ENCODE peak calls at places on chromosomes 5 and 9, in nine cellular contexts. N, T, H, P, W, A, R, G and B are unnamed samples.

GRCh38 chr9:129070670-129071525 is 10.0 kb upstream of the DOLPP1 start:
- DNase-seq in N (no peak), T (no peak), H (no peak), P (no peak), W (no peak), A (no peak), R (no peak), G (no peak), B (no peak)

GRCh38 chr5:15948225-15948624 is 231.4 kb downstream of the MARCHF11 start:
- DNase-seq in N (no peak), T (no peak), H (no peak), P (no peak), W (no peak), A (peak; percentile 8), R (no peak), G (no peak), B (no peak)

GRCh38 chr9:136095495-136096058 is 488 bp upstream of the NACC2 start:
- DNase-seq in N (no peak), T (no peak), H (no peak), P (no peak), W (no peak), A (peak; percentile 31), R (peak; percentile 21), G (no peak), B (peak; percentile 64)

GRCh38 chr9:95242613-95243012 is 74.9 kb downstream of the FANCC start:
- DNase-seq in N (no peak), T (no peak), H (no peak), P (no peak), W (no peak), A (no peak), R (no peak), G (no peak), B (no peak)

GRCh38 chr5:38642194-38642987 is 85.9 kb upstream of the LIFR start:
- DNase-seq in N (no peak), T (no peak), H (no peak), P (no peak), W (no peak), A (no peak), R (no peak), G (no peak), B (peak; percentile 2)

GRCh38 chr5:142474426-142474825 is 149.6 kb upstream of the SPRY4 start:
- DNase-seq in N (no peak), T (no peak), H (peak; percentile 68), P (no peak), W (no peak), A (no peak), R (peak; percentile 48), G (no peak), B (no peak)

GRCh38 chr9:32828861-32829260 is 45.5 kb downstream of the TMEM215 start:
- DNase-seq in N (no peak), T (no peak), H (no peak), P (no peak), W (no peak), A (no peak), R (no peak), G (no peak), B (no peak)

GRCh38 chr9:16429671-16430070 is 440.8 kb downstream of the BNC2 start:
- DNase-seq in N (no peak), T (no peak), H (no peak), P (no peak), W (no peak), A (no peak), R (no peak), G (no peak), B (no peak)

GRCh38 chr5:171481791-171482536 is 62.5 kb downstream of the FGF18 start:
- DNase-seq in N (no peak), T (no peak), H (no peak), P (no peak), W (no peak), A (no peak), R (no peak), G (no peak), B (no peak)

GRCh38 chr5:56615750-56616149 is 199.6 kb upstream of the MAP3K1 start:
- DNase-seq in N (no peak), T (no peak), H (no peak), P (no peak), W (no peak), A (peak; percentile 21), R (no peak), G (no peak), B (no peak)

GRCh38 chr5:155316310-155316709 is 302.8 kb downstream of the KIF4B start:
- DNase-seq in N (no peak), T (no peak), H (no peak), P (no peak), W (no peak), A (no peak), R (no peak), G (no peak), B (no peak)

GRCh38 chr9:123234853-123235252 is 33.5 kb downstream of the STRBP start:
- DNase-seq in N (no peak), T (no peak), H (no peak), P (no peak), W (no peak), A (no peak), R (no peak), G (no peak), B (no peak)

GRCh38 chr5:100546041-100546440 is 10.9 kb downstream of the FAM174A start:
- DNase-seq in N (no peak), T (no peak), H (no peak), P (no peak), W (no peak), A (no peak), R (no peak), G (no peak), B (no peak)

GRCh38 chr9:120779227-120779626 is 14.0 kb downstream of the FBXW2 start:
- DNase-seq in N (no peak), T (no peak), H (no peak), P (no peak), W (no peak), A (no peak), R (no peak), G (no peak), B (no peak)

GRCh38 chr5:174239718-174240117 is 194.2 kb downstream of the NSG2 start:
- DNase-seq in N (no peak), T (no peak), H (no peak), P (no peak), W (no peak), A (no peak), R (no peak), G (no peak), B (no peak)

GRCh38 chr9:114779352-114779845 is 26.4 kb downstream of the TNFSF15 start:
- DNase-seq in N (no peak), T (peak; percentile 92), H (no peak), P (no peak), W (no peak), A (no peak), R (peak; percentile 98), G (peak; percentile 89), B (no peak)

GRCh38 chr5:113214026-113214425 is 220.8 kb downstream of the TSSK1B start:
- DNase-seq in N (no peak), T (no peak), H (no peak), P (no peak), W (no peak), A (no peak), R (no peak), G (no peak), B (peak; percentile 22)

GRCh38 chr5:132419517-132420468 is 50.3 kb downstream of the SLC22A5 start:
- DNase-seq in N (peak; percentile 85), T (peak; percentile 71), H (no peak), P (peak; percentile 48), W (peak; percentile 61), A (peak; percentile 72), R (peak; percentile 71), G (peak; percentile 74), B (peak; percentile 87)

GRCh38 chr5:125349432-125349831 is 603.0 kb upstream of the ZNF608 start:
- DNase-seq in N (no peak), T (no peak), H (peak; percentile 45), P (no peak), W (no peak), A (peak; percentile 16), R (peak; percentile 18), G (no peak), B (no peak)

GRCh38 chr9:110832916-110833315 is 164.3 kb downstream of the MUSK start:
- DNase-seq in N (no peak), T (no peak), H (no peak), P (no peak), W (no peak), A (no peak), R (no peak), G (no peak), B (no peak)

GRCh38 chr9:130320697-130321080 is 55.1 kb downstream of the HMCN2 start:
- DNase-seq in N (no peak), T (no peak), H (no peak), P (no peak), W (no peak), A (no peak), R (no peak), G (no peak), B (no peak)

GRCh38 chr9:31519826-31520225 is 864.6 kb upstream of the ACO1 start:
- DNase-seq in N (no peak), T (no peak), H (no peak), P (no peak), W (no peak), A (no peak), R (peak; percentile 17), G (no peak), B (no peak)

GRCh38 chr9:114059047-114059803 is 18.9 kb downstream of the AMBP start:
- DNase-seq in N (no peak), T (no peak), H (no peak), P (no peak), W (no peak), A (no peak), R (no peak), G (no peak), B (no peak)

GRCh38 chr9:106799146-106799545 is 63.8 kb upstream of the ZNF462 start:
- DNase-seq in N (no peak), T (no peak), H (peak; percentile 79), P (no peak), W (no peak), A (peak; percentile 79), R (peak; percentile 77), G (no peak), B (no peak)

GRCh38 chr9:1490341-1491115 is 440.4 kb downstream of the DMRT2 start:
- DNase-seq in N (no peak), T (no peak), H (no peak), P (no peak), W (no peak), A (no peak), R (peak; percentile 5), G (no peak), B (no peak)

GRCh38 chr9:107043886-107044285 is 180.9 kb downstream of the ZNF462 start:
- DNase-seq in N (no peak), T (no peak), H (no peak), P (no peak), W (no peak), A (no peak), R (peak; percentile 22), G (no peak), B (peak; percentile 87)

GRCh38 chr5:75524071-75524470 is 12.4 kb downstream of the POLK start:
- DNase-seq in N (no peak), T (no peak), H (peak; percentile 19), P (no peak), W (no peak), A (no peak), R (no peak), G (no peak), B (no peak)

GRCh38 chr9:130173462-130173876 is 1.3 kb downstream of the NCS1 start:
- DNase-seq in N (no peak), T (no peak), H (no peak), P (no peak), W (no peak), A (peak; percentile 28), R (no peak), G (no peak), B (no peak)

GRCh38 chr9:115164511-115164974 is 46.6 kb upstream of the TNC start:
- DNase-seq in N (no peak), T (no peak), H (no peak), P (no peak), W (no peak), A (peak; percentile 33), R (peak; percentile 94), G (no peak), B (no peak)

GRCh38 chr5:64655596-64655995 is 34.7 kb upstream of the SHISAL2B start:
- DNase-seq in N (no peak), T (no peak), H (no peak), P (no peak), W (no peak), A (no peak), R (no peak), G (no peak), B (no peak)

GRCh38 chr5:139419793-139420192 is 15.9 kb upstream of the SPATA24 start:
- DNase-seq in N (no peak), T (no peak), H (no peak), P (no peak), W (no peak), A (no peak), R (no peak), G (no peak), B (no peak)